ENCODE peak calls at places on chromosomes 13 and 19, in nine cellular contexts. One of them, this sample, is unnamed.

GRCh38 chr19:35609881-35610353 is 2.6 kb upstream of the HAUS5 start:
- DNase-seq in pancreas: no peak
- DNase-seq in spleen: peak; percentile 82
- DNase-seq in psoas muscle: peak; percentile 34
- DNase-seq in CD4-positive, alpha-beta T cell: no peak
- DNase-seq in tibial nerve: no peak
- DNase-seq in HepG2: no peak
- DNase-seq in CD8-positive, alpha-beta T cell: no peak
- DNase-seq in brain microvascular endothelial cell: no peak
- DNase-seq in this sample: no peak

GRCh38 chr19:46303702-46304397 is 7.0 kb downstream of the HIF3A start:
- DNase-seq in CD8-positive, alpha-beta T cell: no peak
- DNase-seq in CD4-positive, alpha-beta T cell: no peak
- DNase-seq in spleen: peak; percentile 75
- DNase-seq in pancreas: peak; percentile 90
- DNase-seq in brain microvascular endothelial cell: peak; percentile 85
- DNase-seq in HepG2: no peak
- DNase-seq in psoas muscle: peak; percentile 73
- DNase-seq in tibial nerve: peak; percentile 40
- DNase-seq in this sample: no peak

GRCh38 chr13:29294869-29295268 is 300.6 kb downstream of the SLC7A1 start:
- DNase-seq in CD8-positive, alpha-beta T cell: no peak
- DNase-seq in brain microvascular endothelial cell: no peak
- DNase-seq in pancreas: no peak
- DNase-seq in spleen: no peak
- DNase-seq in HepG2: no peak
- DNase-seq in tibial nerve: no peak
- DNase-seq in CD4-positive, alpha-beta T cell: no peak
- DNase-seq in psoas muscle: no peak
- DNase-seq in this sample: no peak

GRCh38 chr13:46121597-46122163 is 16.8 kb upstream of the CPB2 start:
- DNase-seq in psoas muscle: no peak
- DNase-seq in spleen: no peak
- DNase-seq in tibial nerve: no peak
- DNase-seq in HepG2: peak; percentile 32
- DNase-seq in CD8-positive, alpha-beta T cell: no peak
- DNase-seq in CD4-positive, alpha-beta T cell: no peak
- DNase-seq in brain microvascular endothelial cell: no peak
- DNase-seq in pancreas: no peak
- DNase-seq in this sample: no peak

GRCh38 chr13:112968380-112968909 is 569 bp upstream of the MCF2L start:
- DNase-seq in CD8-positive, alpha-beta T cell: peak; percentile 48
- DNase-seq in pancreas: peak; percentile 80
- DNase-seq in psoas muscle: peak; percentile 42
- DNase-seq in tibial nerve: no peak
- DNase-seq in brain microvascular endothelial cell: no peak
- DNase-seq in HepG2: no peak
- DNase-seq in spleen: peak; percentile 87
- DNase-seq in CD4-positive, alpha-beta T cell: peak; percentile 57
- DNase-seq in this sample: no peak

GRCh38 chr13:112244061-112244460 is 132.1 kb upstream of the SPACA7 start:
- DNase-seq in CD4-positive, alpha-beta T cell: no peak
- DNase-seq in CD8-positive, alpha-beta T cell: no peak
- DNase-seq in spleen: peak; percentile 57
- DNase-seq in tibial nerve: no peak
- DNase-seq in pancreas: no peak
- DNase-seq in HepG2: no peak
- DNase-seq in brain microvascular endothelial cell: no peak
- DNase-seq in psoas muscle: no peak
- DNase-seq in this sample: no peak

GRCh38 chr13:44021422-44021821 is 141.7 kb downstream of the LACC1 start:
- DNase-seq in CD4-positive, alpha-beta T cell: no peak
- DNase-seq in HepG2: no peak
- DNase-seq in CD8-positive, alpha-beta T cell: no peak
- DNase-seq in pancreas: no peak
- DNase-seq in tibial nerve: no peak
- DNase-seq in brain microvascular endothelial cell: no peak
- DNase-seq in psoas muscle: no peak
- DNase-seq in spleen: no peak
- DNase-seq in this sample: no peak

GRCh38 chr19:18733196-18733647 is 49.7 kb downstream of the CRTC1 start:
- DNase-seq in psoas muscle: peak; percentile 79
- DNase-seq in pancreas: no peak
- DNase-seq in CD4-positive, alpha-beta T cell: no peak
- DNase-seq in CD8-positive, alpha-beta T cell: no peak
- DNase-seq in HepG2: peak; percentile 18
- DNase-seq in spleen: no peak
- DNase-seq in brain microvascular endothelial cell: peak; percentile 34
- DNase-seq in tibial nerve: peak; percentile 12
- DNase-seq in this sample: no peak

GRCh38 chr19:7888145-7888825 is at the start of gene LRRC8E:
- DNase-seq in brain microvascular endothelial cell: peak; percentile 64
- DNase-seq in spleen: no peak
- DNase-seq in tibial nerve: no peak
- DNase-seq in CD8-positive, alpha-beta T cell: peak; percentile 38
- DNase-seq in CD4-positive, alpha-beta T cell: peak; percentile 53
- DNase-seq in HepG2: peak; percentile 59
- DNase-seq in pancreas: peak; percentile 77
- DNase-seq in psoas muscle: no peak
- DNase-seq in this sample: no peak

GRCh38 chr19:5113101-5113557 is 144.2 kb downstream of the KDM4B start:
- DNase-seq in spleen: no peak
- DNase-seq in brain microvascular endothelial cell: peak; percentile 9
- DNase-seq in pancreas: no peak
- DNase-seq in psoas muscle: no peak
- DNase-seq in CD4-positive, alpha-beta T cell: no peak
- DNase-seq in tibial nerve: no peak
- DNase-seq in CD8-positive, alpha-beta T cell: no peak
- DNase-seq in HepG2: no peak
- DNase-seq in this sample: no peak

GRCh38 chr19:11420429-11420893 is 1.3 kb upstream of the RGL3 start:
- DNase-seq in psoas muscle: peak; percentile 88
- DNase-seq in CD8-positive, alpha-beta T cell: no peak
- DNase-seq in HepG2: no peak
- DNase-seq in pancreas: no peak
- DNase-seq in spleen: peak; percentile 81
- DNase-seq in CD4-positive, alpha-beta T cell: no peak
- DNase-seq in tibial nerve: peak; percentile 36
- DNase-seq in brain microvascular endothelial cell: no peak
- DNase-seq in this sample: no peak

DNA sequence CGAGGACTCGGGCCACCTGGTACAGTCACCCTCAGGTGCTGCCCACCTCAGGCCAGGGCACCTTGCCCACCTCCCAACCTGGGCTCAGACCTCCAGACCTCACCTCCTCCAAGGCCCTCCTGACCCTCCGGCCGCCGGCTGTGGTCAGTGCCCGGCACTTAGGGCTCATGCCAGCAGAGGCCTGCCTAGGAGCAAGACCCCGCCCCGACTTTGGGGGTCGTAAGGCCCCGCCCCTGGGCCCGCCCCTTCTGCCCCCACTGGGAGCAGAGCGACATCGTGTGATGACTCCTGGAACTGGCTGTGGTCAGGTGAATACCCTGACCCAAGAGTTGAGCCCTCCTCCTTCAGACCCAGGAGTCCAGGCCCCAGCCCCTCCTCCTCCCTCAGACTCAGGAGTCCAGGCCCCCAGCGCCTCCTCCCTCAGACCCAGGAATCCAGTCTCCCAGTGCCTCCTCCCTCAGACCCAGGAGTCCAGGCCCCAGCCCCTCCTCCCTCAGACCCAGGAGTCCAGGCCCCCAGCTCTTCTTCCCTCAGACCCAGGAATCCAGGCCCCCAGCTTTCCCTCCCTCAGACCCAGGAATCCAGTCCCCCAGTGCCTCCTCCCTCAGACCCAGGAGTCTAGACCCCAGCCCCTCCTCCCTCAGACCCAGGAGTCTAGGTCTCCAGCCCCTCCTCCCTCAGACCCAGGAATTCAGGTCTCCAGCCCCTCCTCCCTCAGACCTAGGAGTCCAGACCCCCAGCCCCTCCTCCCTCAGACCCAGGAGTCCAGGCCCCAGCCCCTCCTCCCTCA is at the start of gene SBK2:
- DNase-seq in CD8-positive, alpha-beta T cell: no peak
- DNase-seq in HepG2: peak; percentile 33
- DNase-seq in tibial nerve: no peak
- DNase-seq in spleen: no peak
- DNase-seq in brain microvascular endothelial cell: no peak
- DNase-seq in CD4-positive, alpha-beta T cell: no peak
- DNase-seq in psoas muscle: no peak
- DNase-seq in pancreas: no peak
- DNase-seq in this sample: no peak
- TF ChIP-seq CTCF in CD8-positive, alpha-beta T cell: no peak
- TF ChIP-seq CTCF in HepG2: peak; percentile 70
- TF ChIP-seq CTCF in tibial nerve: no peak
- TF ChIP-seq CTCF in spleen: no peak
- TF ChIP-seq CTCF in brain microvascular endothelial cell: peak; percentile 45
- TF ChIP-seq CTCF in CD4-positive, alpha-beta T cell: no peak
- TF ChIP-seq CTCF in psoas muscle: peak; percentile 16
- TF ChIP-seq CTCF in pancreas: no peak
- TF ChIP-seq CTCF in this sample: no peak

DNA sequence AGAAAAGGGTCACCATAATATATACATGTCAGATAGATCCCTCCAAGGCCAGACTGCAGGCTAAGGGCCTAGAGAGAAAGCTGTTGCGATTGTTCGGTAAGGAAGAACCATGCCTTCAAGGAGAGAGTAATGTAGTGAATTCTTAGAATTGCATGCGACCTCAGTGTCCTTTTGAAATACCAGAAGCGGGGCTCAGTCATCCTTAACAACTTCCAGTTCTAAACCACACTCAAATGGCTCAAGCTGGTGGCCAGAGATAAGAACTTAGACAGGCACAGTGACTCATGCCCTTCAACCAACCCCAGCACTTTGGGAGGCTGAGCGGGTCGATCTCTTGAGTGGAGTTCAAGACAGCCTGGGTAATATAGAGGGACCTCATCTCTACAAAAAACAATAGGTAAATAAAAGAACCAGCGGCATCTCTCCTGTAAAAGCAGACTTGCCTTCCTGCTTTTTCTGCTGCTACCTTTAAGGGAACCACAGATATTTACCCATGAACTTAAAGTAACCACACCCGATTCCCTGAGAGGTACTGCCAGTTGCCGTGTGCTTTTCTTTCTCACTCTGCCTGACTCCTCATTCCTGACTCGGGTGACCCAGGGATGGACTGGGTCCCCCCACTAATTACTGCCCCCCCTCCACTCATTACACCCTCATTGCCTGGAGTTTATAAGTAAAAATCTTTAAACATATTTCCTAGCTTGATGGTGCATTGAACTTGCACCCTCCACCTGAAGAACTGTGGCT is 15.4 kb upstream of the SIGLEC6 start:
- DNase-seq in spleen: no peak
- DNase-seq in CD4-positive, alpha-beta T cell: no peak
- DNase-seq in brain microvascular endothelial cell: peak; percentile 90
- DNase-seq in tibial nerve: no peak
- DNase-seq in pancreas: no peak
- DNase-seq in CD8-positive, alpha-beta T cell: no peak
- DNase-seq in HepG2: no peak
- DNase-seq in psoas muscle: no peak
- DNase-seq in this sample: no peak
- H3K27me3 ChIP-seq in spleen: no peaks in the 10 kb centered on the region
- H3K27me3 ChIP-seq in CD4-positive, alpha-beta T cell: peaks cover 21% of the 10 kb centered on the region
- H3K27me3 ChIP-seq in brain microvascular endothelial cell: no peaks in the 10 kb centered on the region
- H3K27me3 ChIP-seq in tibial nerve: no peaks in the 10 kb centered on the region
- H3K27me3 ChIP-seq in pancreas: peaks cover 4% of the 10 kb centered on the region
- H3K27me3 ChIP-seq in CD8-positive, alpha-beta T cell: peaks cover 4% of the 10 kb centered on the region
- H3K27me3 ChIP-seq in HepG2: no peaks in the 10 kb centered on the region
- H3K27me3 ChIP-seq in psoas muscle: peaks cover 7% of the 10 kb centered on the region
- H3K27me3 ChIP-seq in this sample: no peaks in the 10 kb centered on the region

DNA sequence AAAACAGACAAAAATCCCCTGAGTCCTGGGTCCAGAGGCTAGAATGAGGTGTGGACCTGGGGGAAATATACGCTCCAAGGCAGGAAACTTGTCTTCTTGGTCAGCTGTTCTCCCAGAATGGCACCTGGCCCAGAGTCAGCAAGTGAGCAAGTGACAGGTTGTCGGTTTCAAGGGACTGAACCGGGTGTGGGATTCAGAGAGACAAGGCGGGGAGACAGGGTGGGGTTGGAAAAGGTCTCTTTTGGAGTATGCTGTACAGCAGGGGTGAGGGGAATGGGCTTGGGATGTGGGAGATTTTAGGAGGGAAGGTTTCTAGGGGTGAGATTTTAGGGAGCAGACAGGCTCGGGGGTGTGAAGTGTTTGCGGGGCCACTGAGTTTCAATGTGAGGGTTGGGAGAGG is 83.3 kb downstream of the RYR1 start:
- DNase-seq in psoas muscle: peak; percentile 5
- DNase-seq in CD8-positive, alpha-beta T cell: no peak
- DNase-seq in spleen: no peak
- DNase-seq in pancreas: no peak
- DNase-seq in brain microvascular endothelial cell: no peak
- DNase-seq in HepG2: no peak
- DNase-seq in CD4-positive, alpha-beta T cell: no peak
- DNase-seq in tibial nerve: no peak
- DNase-seq in this sample: no peak
- H3K27ac ChIP-seq in psoas muscle: peak overlapping the region; percentile 16
- H3K27ac ChIP-seq in CD8-positive, alpha-beta T cell: no peak overlapping the region
- H3K27ac ChIP-seq in spleen: no peak overlapping the region
- H3K27ac ChIP-seq in pancreas: no peak overlapping the region
- H3K27ac ChIP-seq in brain microvascular endothelial cell: no peak overlapping the region
- H3K27ac ChIP-seq in HepG2: no peak overlapping the region
- H3K27ac ChIP-seq in CD4-positive, alpha-beta T cell: no peak overlapping the region
- H3K27ac ChIP-seq in tibial nerve: peak overlapping the region; percentile 30
- H3K27ac ChIP-seq in this sample: no peak overlapping the region

DNA sequence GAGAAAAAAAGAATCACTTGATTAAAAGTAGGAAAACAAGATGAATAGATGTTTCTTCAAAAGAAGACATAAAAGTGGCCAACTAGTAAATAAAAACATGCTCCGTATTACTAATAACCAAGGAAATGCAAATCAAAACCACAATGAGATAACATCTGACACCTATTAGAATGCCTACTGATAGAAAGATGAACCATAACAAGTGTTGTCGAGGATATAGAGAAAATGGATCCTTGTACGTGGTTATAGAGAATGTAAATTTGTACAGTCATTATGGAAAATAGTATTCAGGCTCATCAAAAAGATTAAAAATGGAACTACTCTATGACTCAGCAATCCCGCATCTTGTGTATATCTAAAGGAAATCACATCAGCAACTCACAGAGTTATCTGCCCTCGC is 415.8 kb upstream of the SLITRK5 start:
- DNase-seq in pancreas: no peak
- DNase-seq in spleen: no peak
- DNase-seq in HepG2: no peak
- DNase-seq in psoas muscle: no peak
- DNase-seq in CD4-positive, alpha-beta T cell: no peak
- DNase-seq in brain microvascular endothelial cell: no peak
- DNase-seq in tibial nerve: no peak
- DNase-seq in CD8-positive, alpha-beta T cell: no peak
- DNase-seq in this sample: no peak
- TF ChIP-seq CTCF in pancreas: no peak
- TF ChIP-seq CTCF in spleen: no peak
- TF ChIP-seq CTCF in HepG2: no peak
- TF ChIP-seq CTCF in psoas muscle: no peak
- TF ChIP-seq CTCF in CD4-positive, alpha-beta T cell: no peak
- TF ChIP-seq CTCF in brain microvascular endothelial cell: no peak
- TF ChIP-seq CTCF in tibial nerve: no peak
- TF ChIP-seq CTCF in CD8-positive, alpha-beta T cell: no peak
- TF ChIP-seq CTCF in this sample: no peak